ENCODE peak calls at places on chromosome 6, in five cellular contexts. R, V, J, W and T are unnamed samples.

GRCh38 chr6:130482645-130483390 is 117.0 kb downstream of the TMEM200A start:
- DNase-seq in V (no peak), R (no peak), J (no peak), W (peak; percentile 94), T (no peak)

GRCh38 chr6:141492885-141493284 is 639.8 kb upstream of the GJE1 start:
- DNase-seq in R (no peak), J (no peak), W (no peak), V (no peak), T (no peak)

GRCh38 chr6:74578339-74578738 is 627.5 kb downstream of the COL12A1 start:
- DNase-seq in R (no peak), W (peak; percentile 71), V (no peak), J (no peak), T (no peak)

GRCh38 chr6:13494137-13494536 is 6.7 kb upstream of the GFOD1 start:
- DNase-seq in W (no peak), R (no peak), V (no peak), J (no peak), T (no peak)

GRCh38 chr6:48183816-48184215 is 72.8 kb upstream of the PTCHD4 start:
- DNase-seq in V (no peak), J (no peak), W (peak; percentile 19), R (no peak), T (no peak)

GRCh38 chr6:167782698-167783517 is 43.8 kb upstream of the AFDN start:
- DNase-seq in V (no peak), W (no peak), R (no peak), J (peak; percentile 53), T (no peak)

GRCh38 chr6:170505306-170505705 is 47.8 kb downstream of the PSMB1 start:
- DNase-seq in J (no peak), R (no peak), W (no peak), V (no peak), T (no peak)

GRCh38 chr6:72861935-72862432 is 240.1 kb downstream of the KCNQ5 start:
- DNase-seq in J (no peak), V (no peak), W (peak; percentile 58), R (no peak), T (no peak)

GRCh38 chr6:15244605-15245360 is 1.1 kb upstream of the JARID2 start:
- DNase-seq in W (peak; percentile 75), V (peak; percentile 47), J (peak; percentile 55), R (peak; percentile 42), T (no peak)

GRCh38 chr6:150756170-150756569 is 109.3 kb upstream of the MTHFD1L start:
- DNase-seq in W (no peak), J (no peak), R (no peak), V (no peak), T (no peak)

GRCh38 chr6:170045563-170045960 is 245.3 kb downstream of the DLL1 start:
- DNase-seq in J (no peak), V (no peak), R (no peak), W (no peak), T (no peak)

GRCh38 chr6:35496036-35496850 is 636 bp downstream of the TEAD3 start:
- DNase-seq in R (peak; percentile 37), W (peak; percentile 27), J (peak; percentile 43), V (peak; percentile 47), T (peak; percentile 74)

GRCh38 chr6:157724960-157725741 is 97.9 kb upstream of the SNX9 start:
- DNase-seq in R (no peak), V (no peak), W (peak; percentile 49), J (no peak), T (no peak)

GRCh38 chr6:155079985-155080452 is 84.9 kb downstream of the TIAM2 start:
- DNase-seq in J (no peak), V (no peak), W (no peak), R (no peak), T (no peak)

GRCh38 chr6:149965191-149966020 is 1.7 kb downstream of the ULBP1 start:
- DNase-seq in V (no peak), J (no peak), W (no peak), R (no peak), T (no peak)

GRCh38 chr6:34243901-34244884 is 4.6 kb downstream of the SMIM29 start:
- DNase-seq in J (peak; percentile 75), R (no peak), V (peak; percentile 95), W (peak; percentile 87), T (no peak)
- TF ChIP-seq CTCF in J (peak; percentile 39), R (peak; percentile 39), V (peak; percentile 43), W (peak; percentile 54), T (peak; percentile 11)

DNA sequence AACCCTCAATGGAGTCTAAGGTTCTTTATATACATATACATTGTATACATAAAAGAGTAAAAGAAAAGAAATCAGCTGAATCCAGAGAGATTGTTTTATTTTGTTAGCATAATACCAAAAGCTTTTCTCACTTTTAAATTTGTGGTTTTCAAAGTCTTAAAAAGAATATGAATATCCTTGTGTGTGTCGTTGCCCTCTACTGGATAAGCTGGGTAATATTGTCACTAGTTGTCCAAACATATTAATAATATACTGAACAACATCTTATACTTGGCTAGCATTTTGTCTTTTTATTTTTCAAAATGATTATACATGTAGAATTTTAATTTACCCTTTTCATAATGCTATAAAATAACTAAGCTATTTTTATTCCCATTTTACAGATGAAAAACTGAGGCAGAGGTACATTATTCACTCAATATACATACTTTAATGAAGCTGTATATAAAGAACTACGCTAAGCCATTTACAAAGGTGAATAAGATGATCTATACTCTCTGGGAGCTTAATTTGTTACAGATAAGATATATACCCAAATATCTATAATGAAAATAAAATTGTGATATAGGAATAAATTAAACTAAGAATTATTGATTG is 531.7 kb downstream of the TFAP2B start:
- DNase-seq in W (peak; percentile 1), J (no peak), V (no peak), R (no peak), T (no peak)
- TF ChIP-seq CTCF in W (no peak), J (no peak), V (peak; percentile 27), R (peak; percentile 64), T (peak; percentile 38)

GRCh38 chr6:137950581-137950980 is 83.5 kb downstream of the TNFAIP3 start:
- DNase-seq in W (no peak), J (no peak), R (no peak), V (no peak), T (no peak)

GRCh38 chr6:137942736-137943135 is 75.7 kb downstream of the TNFAIP3 start:
- DNase-seq in R (no peak), V (no peak), W (no peak), J (no peak), T (no peak)

GRCh38 chr6:137949686-137950390 is 82.8 kb downstream of the TNFAIP3 start:
- DNase-seq in R (no peak), W (no peak), V (no peak), J (no peak), T (no peak)

GRCh38 chr6:137945149-137945498 is 78.1 kb downstream of the TNFAIP3 start:
- DNase-seq in J (no peak), V (no peak), W (no peak), R (no peak), T (no peak)
- TF ChIP-seq CTCF in J (no peak), V (no peak), W (no peak), R (no peak), T (no peak)

GRCh38 chr6:110620065-110620464 is 143.7 kb upstream of the SLC22A16 start:
- DNase-seq in R (no peak), W (no peak), V (no peak), J (no peak), T (no peak)

GRCh38 chr6:110619275-110619908 is 143.0 kb upstream of the SLC22A16 start:
- DNase-seq in R (no peak), J (no peak), W (no peak), V (no peak), T (no peak)

GRCh38 chr6:110621061-110621460 is 144.6 kb upstream of the SLC22A16 start:
- DNase-seq in W (no peak), J (no peak), V (no peak), R (no peak), T (no peak)

GRCh38 chr6:110617057-110617456 is 140.6 kb upstream of the SLC22A16 start:
- DNase-seq in R (no peak), V (no peak), W (no peak), J (no peak), T (no peak)

DNA sequence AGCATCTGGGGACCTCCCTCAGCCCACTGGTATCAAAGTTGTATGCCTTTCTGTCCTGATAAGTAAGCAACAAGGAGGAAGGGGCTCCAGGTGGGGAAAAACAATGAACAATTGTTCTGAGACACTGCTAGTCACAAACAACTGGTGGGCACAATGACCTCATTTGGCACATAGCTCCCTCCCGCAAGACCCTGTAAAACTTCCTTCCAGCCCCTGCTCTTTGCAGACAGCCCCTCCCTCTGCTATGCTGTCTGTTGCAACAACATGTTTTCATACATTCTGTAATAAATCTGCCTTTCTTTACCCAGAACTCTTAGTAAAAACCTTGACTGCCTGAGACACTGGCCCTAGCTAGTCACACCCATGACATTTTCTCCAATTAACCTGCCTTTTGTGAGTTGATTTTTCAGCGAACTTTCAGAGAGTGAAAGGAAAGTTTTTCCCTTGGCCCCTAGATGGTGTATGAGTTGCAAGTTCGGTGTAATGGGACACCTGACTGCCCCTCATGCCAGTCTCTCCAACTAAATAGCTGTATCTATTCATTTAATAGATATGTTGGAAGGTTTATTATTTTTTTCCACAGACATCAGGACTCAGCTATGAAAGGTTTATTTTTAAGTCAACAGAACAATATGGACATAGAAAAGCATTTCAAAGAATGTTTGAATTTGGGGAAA is 142.3 kb upstream of the SLC22A16 start:
- DNase-seq in V (peak; percentile 19), J (peak; percentile 28), R (no peak), W (peak; percentile 13), T (no peak)
- TF ChIP-seq CTCF in V (no peak), J (peak; percentile 48), R (peak; percentile 45), W (no peak), T (no peak)

GRCh38 chr6:63245420-63245819 is 34.2 kb downstream of the FKBP1C start:
- DNase-seq in R (no peak), V (no peak), W (no peak), J (peak; percentile 51), T (no peak)

GRCh38 chr6:63249875-63250482 is 38.7 kb downstream of the FKBP1C start:
- DNase-seq in J (no peak), R (no peak), V (no peak), W (no peak), T (no peak)

DNA sequence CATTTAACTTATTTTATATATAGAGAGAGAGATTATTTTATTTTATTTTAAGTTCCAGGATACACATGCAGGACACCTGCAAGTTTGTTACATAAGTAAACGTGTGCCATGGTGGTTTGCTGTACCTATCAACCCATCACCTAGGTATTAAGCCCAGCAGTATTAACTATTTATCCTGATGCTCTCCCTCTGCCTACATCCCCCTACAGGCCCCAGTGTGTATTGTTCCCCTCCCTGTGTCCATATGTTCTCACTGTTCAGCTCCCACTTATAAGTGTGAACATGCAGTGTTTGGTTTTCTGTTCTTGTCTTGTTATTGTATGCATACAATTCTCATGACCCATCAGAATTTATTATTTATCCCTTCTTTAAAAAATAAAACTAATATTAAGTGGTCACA is 34.6 kb downstream of the FKBP1C start:
- DNase-seq in R (no peak), W (no peak), V (no peak), J (peak; percentile 40), T (no peak)
- TF ChIP-seq CTCF in R (peak; percentile 46), W (no peak), V (no peak), J (no peak), T (peak; percentile 12)

GRCh38 chr6:70394518-70395300 is 18.6 kb upstream of the FAM135A start:
- DNase-seq in V (no peak), R (no peak), J (no peak), W (no peak), T (no peak)
- TF ChIP-seq CTCF in V (no peak), R (no peak), J (no peak), W (no peak), T (no peak)